ENCODE peak calls at places on chromosomes 6 and 20, in six cellular contexts. S is hepatocyte, Q is H9, Z is upper lobe of right lung, K is esophagus squamous epithelium, I is right lobe of liver. L is an unnamed sample. For H3K4me1 and H3K9me3, the result is how much of the 10 kb centered on the place peaks cover.

GRCh38 chr6:137880633-137881521 is 13.8 kb downstream of the TNFAIP3 start:
- DNase-seq in K (no peak), I (no peak), S (no peak), Z (no peak), Q (no peak), L (no peak)

GRCh38 chr6:157755752-157756411 is 67.2 kb upstream of the SNX9 start:
- DNase-seq in S (no peak), I (no peak), Z (no peak), K (no peak), Q (no peak), L (no peak)

GRCh38 chr6:147972436-147972835 is 370.2 kb upstream of the SASH1 start:
- DNase-seq in K (no peak), Z (no peak), S (no peak), Q (no peak), I (no peak), L (no peak)

GRCh38 chr6:111573118-111573883 is 32.4 kb downstream of the TRAF3IP2 start:
- DNase-seq in S (peak), I (no peak), K (no peak), Z (no peak), Q (no peak), L (no peak)

GRCh38 chr6:20403080-20403765 is 1.5 kb downstream of the E2F3 start:
- DNase-seq in K (peak), Q (peak), S (peak), Z (peak), I (peak), L (peak)

GRCh38 chr20:39706089-39706721 is 744.1 kb downstream of the DHX35 start:
- DNase-seq in Q (no peak), Z (no peak), I (no peak), K (no peak), S (peak), L (no peak)

GRCh38 chr20:2804921-2805681 is 4.7 kb upstream of the CPXM1 start:
- DNase-seq in S (no peak), Q (peak), Z (no peak), K (no peak), I (no peak), L (no peak)

GRCh38 chr20:23679448-23680092 is 9.3 kb downstream of the CST4 start:
- DNase-seq in I (no peak), Z (no peak), K (no peak), Q (peak), S (no peak), L (no peak)

GRCh38 chr6:149723771-149724417 is 6.0 kb upstream of the LATS1 start:
- DNase-seq in Z (no peak), S (peak), Q (no peak), I (peak), K (no peak), L (no peak)

GRCh38 chr20:47574616-47575401 is 73.1 kb downstream of the NCOA3 start:
- DNase-seq in Z (no peak), S (no peak), K (no peak), I (no peak), Q (no peak), L (no peak)

GRCh38 chr6:9140861-9141534 is 705.7 kb upstream of the SLC35B3 start:
- DNase-seq in S (peak), K (no peak), Q (no peak), Z (no peak), I (no peak), L (no peak)

GRCh38 chr6:20953019-20953418 is 418.8 kb downstream of the CDKAL1 start:
- DNase-seq in K (no peak), Z (no peak), I (no peak), Q (no peak), S (no peak), L (no peak)

GRCh38 chr20:58555078-58555765 is 40.0 kb upstream of the APCDD1L start:
- DNase-seq in Z (no peak), I (no peak), K (no peak), S (no peak), Q (peak), L (no peak)

GRCh38 chr6:109349419-109349987 is 32.8 kb downstream of the CD164 start:
- DNase-seq in Z (no peak), Q (no peak), I (peak), S (peak), K (no peak), L (no peak)

GRCh38 chr6:75824160-75824559 is 75.1 kb downstream of the MYO6 start:
- DNase-seq in S (no peak), K (no peak), Q (no peak), I (no peak), Z (no peak), L (no peak)

GRCh38 chr6:126077810-126078791 is 91.8 kb downstream of the TRMT11 start:
- DNase-seq in K (no peak), I (no peak), Z (no peak), Q (no peak), S (no peak), L (no peak)

GRCh38 chr20:62577447-62577846 is 64.9 kb upstream of the SLCO4A1 start:
- DNase-seq in Q (no peak), K (no peak), S (no peak), I (no peak), Z (no peak), L (no peak)

GRCh38 chr20:7113577-7114466 is 346.3 kb downstream of the BMP2 start:
- DNase-seq in Z (no peak), K (no peak), I (peak), Q (peak), S (peak), L (no peak)

GRCh38 chr6:28137458-28138020 is 4.1 kb upstream of the ZKSCAN8 start:
- DNase-seq in S (peak), Q (no peak), I (no peak), Z (no peak), K (no peak), L (no peak)

GRCh38 chr6:96110878-96111277 is 95.1 kb downstream of the FUT9 start:
- DNase-seq in I (no peak), Q (no peak), K (no peak), Z (no peak), S (no peak), L (no peak)

GRCh38 chr20:4749326-4749725 is 27.6 kb downstream of the PRND start:
- DNase-seq in S (no peak), K (no peak), Q (no peak), I (no peak), Z (no peak), L (no peak)

GRCh38 chr6:45163952-45164766 is 164.0 kb upstream of the RUNX2 start:
- DNase-seq in K (no peak), I (no peak), S (no peak), Z (no peak), Q (no peak), L (no peak)

GRCh38 chr20:51345601-51346101 is 196.9 kb downstream of the NFATC2 start:
- DNase-seq in S (no peak), Q (no peak), Z (no peak), K (no peak), I (no peak), L (no peak)

GRCh38 chr6:45661667-45662066 is 283.9 kb upstream of the SUPT3H start:
- DNase-seq in I (no peak), K (no peak), Q (no peak), Z (no peak), S (no peak), L (no peak)

GRCh38 chr6:26141378-26141901 is 54.2 kb downstream of the HFE start:
- DNase-seq in I (no peak), Q (no peak), Z (no peak), S (no peak), K (no peak), L (no peak)

GRCh38 chr6:39786636-39787035 is 5.5 kb upstream of the DAAM2 start:
- DNase-seq in K (no peak), S (no peak), Q (no peak), I (no peak), Z (no peak), L (no peak)

GRCh38 chr20:16069416-16070010 is 503.7 kb downstream of the KIF16B start:
- DNase-seq in S (no peak), Z (no peak), I (no peak), K (no peak), Q (no peak), L (no peak)

GRCh38 chr20:9140172-9140760 is 71.4 kb downstream of the PLCB4 start:
- DNase-seq in K (no peak), Q (no peak), S (no peak), I (no peak), Z (no peak), L (no peak)

GRCh38 chr6:130076512-130076911 is 58.1 kb downstream of the L3MBTL3 start:
- DNase-seq in Q (no peak), K (no peak), S (peak), Z (no peak), I (no peak), L (no peak)

GRCh38 chr6:25124216-25124615 is 155.0 kb upstream of the CARMIL1 start:
- DNase-seq in Z (no peak), Q (no peak), K (no peak), S (no peak), I (no peak), L (no peak)

GRCh38 chr20:34747479-34747878 is 43.3 kb downstream of the TP53INP2 start:
- DNase-seq in Z (no peak), K (no peak), S (no peak), I (no peak), Q (no peak), L (no peak)

GRCh38 chr20:40688129-40689099 is 622 bp downstream of the MAFB start:
- DNase-seq in I (peak), S (no peak), K (no peak), Z (no peak), Q (peak), L (peak)

GRCh38 chr6:391559-392440 is at the start of gene IRF4:
- DNase-seq in Z (no peak), Q (peak), K (no peak), S (no peak), I (no peak), L (no peak)

DNA sequence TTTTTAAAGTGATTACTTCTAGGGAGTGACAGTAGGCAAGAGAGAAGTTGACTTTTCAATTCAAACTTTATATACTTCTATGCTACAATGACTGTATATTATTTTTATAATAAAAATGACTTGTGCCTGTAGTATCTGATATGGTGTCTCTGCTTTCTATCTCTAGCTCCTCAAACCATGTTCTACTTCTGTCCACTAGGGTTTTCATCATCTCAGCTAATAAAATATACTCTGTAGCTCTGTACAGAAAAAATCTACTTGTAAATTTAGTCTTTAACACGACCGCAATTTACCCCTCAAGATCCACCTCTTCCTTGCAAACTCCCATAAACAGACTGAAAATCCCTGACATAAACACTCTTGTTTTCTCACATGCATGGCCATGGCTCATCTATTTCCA is 42.3 kb downstream of the HBS1L start:
- DNase-seq in I (no peak), K (no peak), S (no peak), Z (no peak), Q (no peak), L (no peak)
- TF ChIP-seq CTCF in I (no peak), K (no peak), S (no peak), Z (no peak), Q (peak), L (no peak)

GRCh38 chr6:163531122-163531521 is 116.6 kb downstream of the QKI start:
- DNase-seq in K (no peak), I (no peak), Q (no peak), S (no peak), Z (no peak), L (no peak)
- H3K4me1 ChIP-seq in K (under half), I (under half), Q (under half), S (under half), Z (half or more), L (half or more)

GRCh38 chr20:59735917-59736316 is 131.6 kb downstream of the PHACTR3 start:
- DNase-seq in S (no peak), K (no peak), Q (no peak), I (no peak), Z (peak), L (no peak)
- H3K9me3 ChIP-seq in S (under half), K (under half), Q (under half), I (under half), Z (under half), L (under half)

GRCh38 chr6:77620290-77620882 is 32.5 kb upstream of the MEI4 start:
- DNase-seq in S (peak), K (no peak), Z (no peak), I (no peak), Q (peak), L (no peak)
- TF ChIP-seq CTCF in S (peak), K (no peak), Z (peak), I (peak), Q (peak), L (peak)

GRCh38 chr6:31403283-31403989 is at the start of gene MICA:
- DNase-seq in Z (peak), S (peak), Q (peak), I (peak), K (peak), L (peak)
- H3K4me1 ChIP-seq in Z (half or more), S (under half), Q (under half), I (under half), K (under half), L (half or more)

GRCh38 chr20:62487-62886 is 25.0 kb upstream of the DEFB125 start:
- DNase-seq in Q (no peak), S (no peak), I (no peak), Z (no peak), K (no peak), L (no peak)
- H3K9me3 ChIP-seq in Q (half or more), S (under half), I (under half), Z (under half), K (under half), L (under half)

GRCh38 chr6:82000551-82000950 is 247.0 kb downstream of the IBTK start:
- DNase-seq in I (no peak), K (no peak), Q (no peak), S (no peak), Z (no peak), L (no peak)

DNA sequence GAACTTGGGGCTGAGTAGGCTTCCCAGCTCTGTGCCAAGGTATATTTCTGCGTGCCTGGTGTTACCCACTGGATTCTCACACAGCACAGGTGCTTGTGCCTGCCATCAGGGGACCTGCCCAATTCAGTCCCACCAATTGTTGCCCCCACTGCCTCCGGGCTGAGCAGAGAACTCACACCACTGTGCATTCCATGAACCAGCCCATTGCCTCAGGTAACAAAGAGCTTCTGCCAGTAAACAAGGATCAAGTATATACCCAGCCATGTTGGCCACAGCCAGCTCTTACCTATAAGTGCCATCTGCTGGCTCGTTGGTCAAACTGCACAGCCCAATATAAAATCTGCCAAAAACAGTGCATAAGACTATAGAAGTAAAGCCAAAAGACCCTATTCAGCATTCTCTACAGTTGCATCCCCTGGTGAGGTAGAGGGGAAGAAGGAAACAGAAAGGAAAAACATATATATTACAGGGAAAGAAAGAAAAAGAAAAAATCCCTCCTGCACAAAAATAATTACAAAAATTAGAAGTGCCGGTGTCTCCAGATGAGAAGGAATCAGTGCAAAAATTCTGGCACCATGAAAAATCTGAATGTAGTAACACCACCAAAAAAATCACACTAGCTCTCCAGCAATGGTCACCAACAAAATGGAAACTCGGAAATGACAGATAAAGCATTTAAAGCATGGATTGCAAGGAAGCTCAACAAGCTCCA is 241.4 kb downstream of the IBTK start:
- DNase-seq in Q (peak), S (peak), K (no peak), Z (no peak), I (no peak), L (peak)
- TF ChIP-seq CTCF in Q (peak), S (peak), K (no peak), Z (peak), I (peak), L (peak)

GRCh38 chr20:31708839-31709534 is 13.7 kb downstream of the BCL2L1 start:
- DNase-seq in K (no peak), I (no peak), Q (no peak), S (peak), Z (no peak), L (no peak)

GRCh38 chr20:31709939-31710338 is 12.7 kb downstream of the BCL2L1 start:
- DNase-seq in S (no peak), K (no peak), I (no peak), Q (no peak), Z (no peak), L (no peak)

GRCh38 chr20:31712112-31712553 is 10.5 kb downstream of the BCL2L1 start:
- DNase-seq in K (no peak), Z (no peak), Q (no peak), S (peak), I (no peak), L (no peak)

GRCh38 chr20:31711416-31712111 is 11.1 kb downstream of the BCL2L1 start:
- DNase-seq in K (no peak), I (no peak), Q (no peak), Z (no peak), S (no peak), L (no peak)

GRCh38 chr20:31710423-31711250 is 12.0 kb downstream of the BCL2L1 start:
- DNase-seq in Z (peak), K (no peak), Q (no peak), S (no peak), I (no peak), L (peak)
- H3K4me1 ChIP-seq in Z (half or more), K (half or more), Q (under half), S (half or more), I (under half), L (half or more)

GRCh38 chr20:56155625-56156024 is 92.9 kb upstream of the MC3R start:
- DNase-seq in K (no peak), S (no peak), Q (no peak), I (no peak), Z (no peak), L (no peak)
- H3K9me3 ChIP-seq in K (under half), S (under half), Q (half or more), I (under half), Z (under half), L (under half)

DNA sequence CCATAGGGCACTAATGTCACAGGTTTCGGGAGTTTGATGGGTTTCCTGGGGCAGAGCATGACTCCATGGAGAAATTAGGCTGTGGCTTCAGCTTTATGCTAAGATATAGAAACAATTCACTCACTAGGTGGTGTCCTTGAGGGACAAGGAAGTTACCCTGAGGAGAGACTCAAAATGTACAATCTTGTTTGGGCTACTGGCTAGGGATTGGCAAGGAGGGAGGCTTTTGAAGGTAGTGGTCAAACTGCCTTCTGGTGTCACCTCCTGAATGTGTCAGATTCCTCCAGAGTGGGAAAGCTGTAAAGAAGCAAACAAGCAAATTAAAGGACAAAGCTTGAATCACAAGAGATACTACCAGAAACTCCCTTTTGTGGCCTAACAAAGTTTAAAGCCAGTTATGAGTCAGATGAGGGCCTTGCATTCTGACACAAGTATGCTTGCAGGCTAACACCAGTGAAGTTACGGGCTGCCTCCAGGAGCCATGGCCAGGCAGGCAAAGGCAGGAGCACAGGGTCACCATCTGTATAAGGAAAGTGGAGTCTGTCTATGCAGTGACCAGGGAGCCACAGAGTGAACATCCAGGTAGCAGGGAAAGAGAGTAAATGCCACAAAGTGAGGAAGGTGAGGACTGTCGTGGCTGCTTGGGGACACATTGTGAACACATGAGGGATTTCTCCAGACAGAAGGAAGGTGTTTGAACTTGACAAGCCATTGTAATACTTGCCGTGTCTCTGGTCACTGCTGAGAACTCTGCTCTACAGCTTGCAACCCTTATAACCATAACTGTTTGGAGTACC is 107.7 kb upstream of the DTNBP1 start:
- DNase-seq in K (no peak), I (no peak), S (peak), Q (no peak), Z (no peak), L (no peak)
- TF ChIP-seq CTCF in K (no peak), I (no peak), S (no peak), Q (no peak), Z (peak), L (no peak)